ENCODE peak calls at places on chromosomes 16 and 17, in six cellular contexts. E is NCI-H460; Z is RWPE1; I is G401; R is HS-5; W is activated T-helper 1 cell treated with anti-CD3 and anti-CD28 coated beads, Interleukin-2, amount 50 U/mL, for 16 hours. A is an unnamed sample.

GRCh38 chr17:28478940-28479615 is 5.6 kb downstream of the SLC13A2 start:
- DNase-seq in Z (no peak), E (no peak), W (no peak), R (peak), I (no peak), A (no peak)

GRCh38 chr16:49505556-49505955 is 132.0 kb downstream of the C16orf78 start:
- DNase-seq in Z (no peak), W (no peak), I (no peak), R (no peak), E (no peak), A (no peak)

GRCh38 chr17:78748730-78749317 is 33.2 kb downstream of the CYTH1 start:
- DNase-seq in E (no peak), I (no peak), Z (peak), W (peak), R (peak), A (peak)

GRCh38 chr17:9389116-9389515 is 186.5 kb downstream of the STX8 start:
- DNase-seq in R (peak), W (no peak), E (no peak), I (no peak), Z (peak), A (peak)

GRCh38 chr17:81315885-81316391 is 20.8 kb upstream of the SLC38A10 start:
- DNase-seq in Z (no peak), W (no peak), I (no peak), R (no peak), E (no peak), A (no peak)

GRCh38 chr17:63082273-63082861 is 116.3 kb downstream of the TANC2 start:
- DNase-seq in R (peak), Z (no peak), I (no peak), W (no peak), E (peak), A (peak)

GRCh38 chr17:75689441-75689873 is 22.3 kb downstream of the SAP30BP start:
- DNase-seq in R (no peak), E (no peak), I (no peak), W (peak), Z (peak), A (no peak)

GRCh38 chr17:74245145-74245817 is 28.8 kb upstream of the DNAI2 start:
- DNase-seq in E (no peak), Z (no peak), R (no peak), W (no peak), I (peak), A (no peak)

GRCh38 chr17:306116-306515 is 46.5 kb downstream of the RPH3AL start:
- DNase-seq in I (no peak), R (no peak), E (no peak), W (no peak), Z (no peak), A (no peak)

GRCh38 chr17:7850970-7851437 is 3.9 kb upstream of the TMEM88 start:
- DNase-seq in I (no peak), E (no peak), R (no peak), W (no peak), Z (no peak), A (no peak)

GRCh38 chr17:5788266-5788900 is 204.1 kb upstream of the NLRP1 start:
- DNase-seq in W (no peak), I (no peak), Z (peak), E (no peak), R (peak), A (no peak)

GRCh38 chr17:27780441-27781404 is 19.6 kb downstream of the NOS2 start:
- DNase-seq in W (no peak), I (no peak), E (no peak), R (no peak), Z (no peak), A (no peak)

GRCh38 chr17:70655179-70655578 is 485.8 kb downstream of the KCNJ2 start:
- DNase-seq in W (no peak), E (no peak), Z (no peak), R (no peak), I (peak), A (no peak)

GRCh38 chr16:8380311-8380710 is 210.0 kb downstream of the TMEM114 start:
- DNase-seq in E (no peak), W (no peak), R (no peak), Z (no peak), I (no peak), A (no peak)

GRCh38 chr17:13199425-13199824 is 181.6 kb upstream of the ELAC2 start:
- DNase-seq in Z (no peak), E (no peak), W (no peak), I (no peak), R (no peak), A (no peak)

GRCh38 chr17:80811181-80812105 is 180.2 kb upstream of the CHMP6 start:
- DNase-seq in R (no peak), Z (no peak), I (no peak), E (no peak), W (no peak), A (no peak)

A was measured in COLO829.